ENCODE peak calls at places on chromosomes 13 and 19, in five cellular contexts. Q is MCF 10A, J is MV-4-11, V is NCI-H748 treated with DMSO at 0.1 percent for 48 hours, R is right atrium auricular region. W is an unnamed sample.
A peak's percentile ranks its signal among the peaks of the same experiment; 100 is the strongest.

GRCh38 chr19:6586056-6586455 is 4.9 kb downstream of the CD70 start:
- DNase-seq in Q (no peak), J (no peak), V (no peak), R (no peak), W (no peak)

GRCh38 chr19:53333071-53333465 is 481 bp upstream of the ZNF845 start:
- DNase-seq in Q (no peak), J (no peak), V (no peak), R (peak; percentile 68), W (peak; percentile 83)

GRCh38 chr19:34480971-34481821 is at the start of gene WTIP:
- DNase-seq in Q (peak; percentile 58), J (no peak), V (no peak), R (no peak), W (no peak)

GRCh38 chr13:113040031-113040430 is 65.6 kb upstream of the F7 start:
- DNase-seq in Q (no peak), J (no peak), V (no peak), R (no peak), W (no peak)

GRCh38 chr19:6890938-6891337 is 3.6 kb downstream of the ADGRE1 start:
- DNase-seq in Q (no peak), J (no peak), V (no peak), R (no peak), W (no peak)

GRCh38 chr19:33039815-33040214 is 24.9 kb downstream of the RHPN2 start:
- DNase-seq in Q (no peak), J (no peak), V (no peak), R (no peak), W (no peak)

GRCh38 chr19:58386166-58386575 is 898 bp upstream of the RPS5 start:
- DNase-seq in Q (no peak), J (no peak), V (no peak), R (no peak), W (peak; percentile 52)

GRCh38 chr19:46574533-46574932 is 26.6 kb upstream of the CALM3 start:
- DNase-seq in Q (no peak), J (no peak), V (no peak), R (no peak), W (peak; percentile 84)

GRCh38 chr19:5466814-5467291 is 11.6 kb downstream of the ZNRF4 start:
- DNase-seq in Q (peak; percentile 70), J (no peak), V (no peak), R (no peak), W (no peak)

GRCh38 chr13:30121666-30122065 is 185.7 kb downstream of the KATNAL1 start:
- DNase-seq in Q (no peak), J (no peak), V (no peak), R (no peak), W (no peak)

GRCh38 chr19:48332351-48332661 is 7.0 kb downstream of the EMP3 start:
- DNase-seq in Q (no peak), J (no peak), V (no peak), R (no peak), W (no peak)

GRCh38 chr19:17058236-17058635 is 17.0 kb downstream of the HAUS8 start:
- DNase-seq in Q (no peak), J (no peak), V (no peak), R (no peak), W (peak; percentile 49)

GRCh38 chr13:95874286-95874685 is 178.9 kb downstream of the UGGT2 start:
- DNase-seq in Q (no peak), J (no peak), V (no peak), R (no peak), W (no peak)

GRCh38 chr19:15463865-15464371 is 426 bp downstream of the RASAL3 start:
- DNase-seq in Q (no peak), J (peak; percentile 80), V (no peak), R (no peak), W (peak; percentile 28)

GRCh38 chr13:61880576-61881283 is 465.1 kb upstream of the PCDH20 start:
- DNase-seq in Q (peak; percentile 61), J (peak; percentile 67), V (no peak), R (no peak), W (peak; percentile 78)

GRCh38 chr13:39263033-39263432 is 224.8 kb downstream of the NHLRC3 start:
- DNase-seq in Q (peak; percentile 69), J (peak; percentile 22), V (peak; percentile 85), R (peak; percentile 60), W (peak; percentile 80)